ENCODE peak calls at places on chromosomes 6 and 20, in seven cellular contexts. A is transverse colon; V is tibial artery; L is Peyer's patch; B is tibial nerve; E is CD8-positive, alpha-beta T cell; J is psoas muscle. Y is an unnamed sample. For H3K9me3, the result is how much of the 10 kb centered on the place peaks cover.

GRCh38 chr20:40754372-40754943 is 65.4 kb upstream of the MAFB start:
- DNase-seq in A (no peak), V (no peak), L (no peak), B (no peak), E (no peak), J (peak), Y (no peak)

GRCh38 chr6:43716099-43716498 is 28.5 kb upstream of the MRPS18A start:
- DNase-seq in A (no peak), V (no peak), L (no peak), B (no peak), E (no peak), J (peak), Y (no peak)

GRCh38 chr6:1044040-1044836 is 267.7 kb upstream of the FOXQ1 start:
- DNase-seq in A (peak), V (no peak), L (no peak), B (no peak), E (no peak), J (no peak), Y (no peak)

GRCh38 chr6:42971746-42972327 is 7.1 kb downstream of the PEX6 start:
- DNase-seq in A (no peak), V (no peak), L (no peak), B (no peak), E (no peak), J (no peak), Y (no peak)

GRCh38 chr6:69022991-69023390 is 387.9 kb downstream of the ADGRB3 start:
- DNase-seq in A (no peak), V (no peak), L (no peak), B (no peak), E (no peak), J (no peak), Y (no peak)

GRCh38 chr6:143410859-143411270 is 39.6 kb downstream of the ADAT2 start:
- DNase-seq in A (no peak), V (no peak), L (no peak), B (no peak), E (no peak), J (no peak), Y (no peak)

GRCh38 chr6:92180090-92180489 is 1239.3 kb downstream of the EPHA7 start:
- DNase-seq in A (no peak), V (no peak), L (no peak), B (no peak), E (no peak), J (no peak), Y (no peak)

GRCh38 chr6:140671926-140672325 is 1297.5 kb upstream of the CITED2 start:
- DNase-seq in A (no peak), V (no peak), L (no peak), B (no peak), E (no peak), J (no peak), Y (no peak)

GRCh38 chr6:110949679-110950285 is 8.7 kb upstream of the GTF3C6 start:
- DNase-seq in A (no peak), V (no peak), L (no peak), B (no peak), E (no peak), J (no peak), Y (no peak)

GRCh38 chr6:130825772-130826441 is 1.3 kb upstream of the SMLR1 start:
- DNase-seq in A (no peak), V (no peak), L (no peak), B (no peak), E (no peak), J (no peak), Y (no peak)

GRCh38 chr6:137351890-137352289 is 132.7 kb upstream of the IFNGR1 start:
- DNase-seq in A (no peak), V (no peak), L (no peak), B (no peak), E (no peak), J (no peak), Y (no peak)

GRCh38 chr6:42417641-42418112 is 34.0 kb downstream of the TRERF1 start:
- DNase-seq in A (no peak), V (no peak), L (no peak), B (no peak), E (peak), J (no peak), Y (peak)

GRCh38 chr6:42400031-42400760 is 51.5 kb downstream of the TRERF1 start:
- DNase-seq in A (no peak), V (no peak), L (no peak), B (no peak), E (no peak), J (no peak), Y (no peak)

GRCh38 chr6:89212472-89212871 is 4.7 kb downstream of the GABRR1 start:
- DNase-seq in A (no peak), V (no peak), L (no peak), B (no peak), E (no peak), J (no peak), Y (no peak)

GRCh38 chr20:25216199-25216945 is 20.9 kb downstream of the ENTPD6 start:
- DNase-seq in A (no peak), V (no peak), L (no peak), B (no peak), E (no peak), J (no peak), Y (no peak)

GRCh38 chr6:13427838-13428527 is 59.4 kb downstream of the GFOD1 start:
- DNase-seq in A (peak), V (no peak), L (peak), B (no peak), E (peak), J (no peak), Y (peak)

GRCh38 chr6:28208180-28208659 is 16.9 kb upstream of the ZSCAN9 start:
- DNase-seq in A (no peak), V (no peak), L (no peak), B (no peak), E (no peak), J (no peak), Y (no peak)

GRCh38 chr6:25503686-25504085 is 148.3 kb upstream of the SCGN start:
- DNase-seq in A (no peak), V (no peak), L (no peak), B (no peak), E (no peak), J (no peak), Y (no peak)

GRCh38 chr6:130008236-130008873 is 10.0 kb upstream of the L3MBTL3 start:
- DNase-seq in A (no peak), V (no peak), L (no peak), B (no peak), E (no peak), J (no peak), Y (no peak)

GRCh38 chr20:63471719-63472158 is 716 bp downstream of the KCNQ2 start:
- DNase-seq in A (no peak), V (no peak), L (no peak), B (no peak), E (no peak), J (no peak), Y (no peak)

GRCh38 chr6:5025911-5026819 is 22.3 kb upstream of the RPP40 start:
- DNase-seq in A (peak), V (peak), L (no peak), B (no peak), E (no peak), J (peak), Y (no peak)

GRCh38 chr20:37529214-37529967 is 1.7 kb upstream of the BLCAP start:
- DNase-seq in A (no peak), V (no peak), L (no peak), B (no peak), E (no peak), J (no peak), Y (no peak)

GRCh38 chr20:44256961-44257360 is 9.9 kb downstream of the GDAP1L1 start:
- DNase-seq in A (no peak), V (no peak), L (no peak), B (no peak), E (no peak), J (no peak), Y (no peak)

GRCh38 chr6:118495639-118496296 is 52.3 kb upstream of the PLN start:
- DNase-seq in A (no peak), V (no peak), L (no peak), B (no peak), E (no peak), J (no peak), Y (no peak)

GRCh38 chr6:149435919-149436586 is 36.0 kb downstream of the SUMO4 start:
- DNase-seq in A (no peak), V (no peak), L (no peak), B (no peak), E (no peak), J (no peak), Y (no peak)

GRCh38 chr20:10649817-10650200 is 24.0 kb downstream of the JAG1 start:
- DNase-seq in A (peak), V (peak), L (no peak), B (no peak), E (no peak), J (no peak), Y (no peak)

GRCh38 chr20:60664106-60664505 is 588.0 kb upstream of the CDH4 start:
- DNase-seq in A (no peak), V (no peak), L (no peak), B (no peak), E (no peak), J (no peak), Y (no peak)

GRCh38 chr20:5364136-5364821 is 47.5 kb upstream of the PROKR2 start:
- DNase-seq in A (no peak), V (no peak), L (no peak), B (no peak), E (no peak), J (no peak), Y (no peak)

GRCh38 chr6:147508073-147508870 is at the start of gene SAMD5:
- DNase-seq in A (peak), V (peak), L (no peak), B (no peak), E (no peak), J (peak), Y (no peak)

GRCh38 chr6:6712258-6712978 is 123.9 kb downstream of the LY86 start:
- DNase-seq in A (peak), V (no peak), L (no peak), B (peak), E (no peak), J (no peak), Y (no peak)

GRCh38 chr6:133833905-133834304 is 55.0 kb upstream of the TCF21 start:
- DNase-seq in A (no peak), V (no peak), L (no peak), B (no peak), E (no peak), J (no peak), Y (no peak)

GRCh38 chr20:3090565-3090964 is 6.0 kb upstream of the AVP start:
- DNase-seq in A (no peak), V (no peak), L (no peak), B (no peak), E (no peak), J (no peak), Y (no peak)

DNA sequence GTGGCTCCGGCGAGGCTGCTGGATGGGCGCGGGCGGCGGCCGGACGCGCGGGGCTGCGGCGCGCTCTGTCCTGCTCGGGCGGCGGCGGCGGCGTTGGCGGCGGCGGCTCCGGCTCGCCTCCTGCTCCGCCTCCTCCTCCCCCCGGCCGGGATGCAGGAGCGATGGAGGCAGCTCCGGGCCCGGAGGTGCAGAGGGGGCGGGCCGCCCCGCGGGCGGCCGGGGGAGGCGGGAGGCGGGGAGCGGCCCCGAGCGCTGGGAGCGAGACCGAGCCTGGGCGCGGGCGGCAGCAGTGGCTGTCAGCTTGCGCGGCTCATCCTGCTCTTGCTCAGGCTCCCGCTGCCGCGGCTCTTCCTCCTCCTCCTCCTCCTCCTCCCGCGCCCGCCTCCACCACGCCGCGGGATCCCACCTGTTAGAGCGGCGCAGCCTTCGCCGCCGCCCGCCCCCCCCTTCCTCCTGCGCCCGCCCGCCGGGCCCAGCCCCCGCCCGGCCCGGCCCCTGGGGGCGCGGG is at the start of gene NOL4L:
- DNase-seq in A (no peak), V (no peak), L (peak), B (no peak), E (peak), J (no peak), Y (peak)
- H3K27ac ChIP-seq in A (peak), V (no peak), L (peak), B (peak), E (no peak), J (no peak), Y (peak)

DNA sequence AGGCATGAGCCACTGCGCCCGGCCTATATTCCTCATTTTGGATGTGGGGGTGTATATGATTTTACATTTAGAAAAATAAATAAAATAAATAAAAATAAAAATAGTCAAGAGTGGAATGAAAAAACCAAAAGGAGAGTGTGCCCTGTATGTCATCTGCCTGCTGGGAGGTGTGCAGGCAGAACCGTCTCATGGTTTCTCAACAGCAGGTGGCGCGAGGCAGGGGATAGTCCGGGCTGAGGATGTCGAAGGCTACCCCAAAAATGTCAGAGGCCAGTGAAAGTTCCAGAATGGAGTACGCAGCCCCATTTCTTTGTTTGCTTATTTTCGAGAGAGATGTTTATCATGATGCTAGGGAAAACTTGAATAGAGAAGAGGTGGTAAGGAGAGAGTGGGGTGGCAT is 16.4 kb upstream of the KIF16B start:
- DNase-seq in A (no peak), V (no peak), L (no peak), B (no peak), E (no peak), J (no peak), Y (no peak)
- TF ChIP-seq CTCF in A (no peak), V (no peak), L (no peak), B (no peak), E (no peak), J (no peak), Y (no peak)

DNA sequence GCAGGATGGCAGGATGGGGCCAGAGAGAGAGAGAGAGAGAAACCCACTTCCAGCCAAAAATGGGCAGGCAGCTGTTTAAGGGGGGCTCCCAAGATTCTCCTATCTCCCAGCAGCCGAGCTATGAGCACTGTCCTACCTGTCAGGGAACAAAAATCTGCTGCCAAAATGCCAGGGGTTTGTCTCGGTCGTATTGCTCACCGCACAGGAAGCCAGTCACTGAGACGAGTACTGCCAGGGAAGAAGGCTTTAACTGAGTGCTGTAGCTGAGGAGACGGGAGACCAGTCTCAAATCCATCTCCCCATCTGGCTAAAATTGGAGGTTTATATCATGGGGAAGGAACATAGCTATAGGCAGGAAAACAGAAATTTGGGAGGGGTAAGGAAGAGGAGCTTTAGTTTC is 22.3 kb downstream of the GGTLC1 start:
- DNase-seq in A (no peak), V (no peak), L (no peak), B (no peak), E (no peak), J (no peak), Y (no peak)
- H3K9me3 ChIP-seq in A (under half), V (under half), L (under half), B (under half), E (under half), J (under half), Y (under half)

GRCh38 chr20:327041-327945 is 1.9 kb downstream of the SOX12 start:
- DNase-seq in A (peak), V (peak), L (peak), B (peak), E (peak), J (peak), Y (peak)

GRCh38 chr20:327946-328563 is 2.7 kb downstream of the SOX12 start:
- DNase-seq in A (no peak), V (no peak), L (no peak), B (no peak), E (no peak), J (no peak), Y (no peak)

GRCh38 chr20:329325-329695 is 4.0 kb downstream of the SOX12 start:
- DNase-seq in A (no peak), V (no peak), L (no peak), B (no peak), E (no peak), J (no peak), Y (no peak)

GRCh38 chr20:329851-330232 is 4.5 kb downstream of the SOX12 start:
- DNase-seq in A (peak), V (no peak), L (no peak), B (no peak), E (no peak), J (no peak), Y (no peak)

GRCh38 chr20:328596-329324 is 3.4 kb downstream of the SOX12 start:
- DNase-seq in A (no peak), V (no peak), L (no peak), B (no peak), E (peak), J (no peak), Y (no peak)
- H3K27ac ChIP-seq in A (no peak), V (peak), L (no peak), B (peak), E (no peak), J (no peak), Y (peak)

GRCh38 chr20:20369353-20370086 is 1.6 kb downstream of the INSM1 start:
- DNase-seq in A (peak), V (no peak), L (no peak), B (no peak), E (no peak), J (no peak), Y (no peak)
- TF ChIP-seq CTCF in A (no peak), V (no peak), L (no peak), B (no peak), E (no peak), J (no peak), Y (no peak)

GRCh38 chr20:55782861-55783260 is 222.5 kb downstream of the CBLN4 start:
- DNase-seq in A (no peak), V (no peak), L (no peak), B (no peak), E (no peak), J (no peak), Y (no peak)

GRCh38 chr20:55774628-55775027 is 230.7 kb downstream of the CBLN4 start:
- DNase-seq in A (no peak), V (no peak), L (no peak), B (no peak), E (no peak), J (no peak), Y (no peak)

DNA sequence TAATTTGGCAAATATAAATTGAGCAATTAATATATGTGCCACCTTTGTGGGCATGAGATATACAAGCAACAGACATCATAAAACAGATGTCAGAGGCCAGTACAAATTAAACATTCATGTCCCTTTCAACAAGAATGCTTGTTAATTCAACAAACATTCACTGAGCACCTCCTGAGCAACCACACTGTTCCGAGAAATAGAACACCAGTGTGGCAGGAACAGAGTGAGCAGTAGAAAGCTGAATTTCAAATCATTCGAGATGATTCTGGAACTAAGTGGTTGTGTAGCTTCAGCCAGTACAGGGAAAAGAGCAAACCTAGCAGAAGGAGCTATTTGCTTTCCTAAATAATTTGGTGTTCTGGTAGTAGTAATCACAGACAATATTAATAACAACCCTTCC is 227.7 kb downstream of the CBLN4 start:
- DNase-seq in A (no peak), V (no peak), L (no peak), B (no peak), E (no peak), J (no peak), Y (no peak)
- H3K9me3 ChIP-seq in A (under half), V (under half), L (under half), B (under half), E (under half), J (under half), Y (under half)

DNA sequence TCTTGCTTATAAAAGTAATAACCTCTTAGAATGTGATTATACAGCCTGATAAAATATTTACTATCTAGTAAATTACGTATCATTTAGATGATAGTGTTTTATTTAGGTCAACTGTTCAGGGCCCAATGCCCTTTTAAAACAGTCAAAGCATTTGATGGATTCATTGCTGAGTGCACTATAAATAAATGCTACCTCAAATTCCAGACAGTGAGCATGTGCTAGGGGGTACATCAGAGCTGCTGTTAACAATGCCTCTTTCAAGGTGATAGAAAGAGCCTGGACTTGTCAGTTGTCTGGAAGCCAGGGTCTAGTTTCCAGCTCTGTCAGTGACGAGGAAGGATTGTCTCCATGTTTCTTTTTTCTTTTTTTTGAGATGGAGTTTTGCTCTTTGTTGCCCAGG is 7.5 kb upstream of the TMEM242 start:
- DNase-seq in A (no peak), V (no peak), L (no peak), B (no peak), E (no peak), J (no peak), Y (no peak)
- H3K27ac ChIP-seq in A (no peak), V (no peak), L (no peak), B (no peak), E (no peak), J (peak), Y (no peak)